ENCODE peak calls at places on chromosomes 3 and 15, in four cellular contexts. One of them, this sample, is unnamed.

GRCh38 chr3:117356296-117356695 is 646.7 kb downstream of the TUSC7 start:
- DNase-seq in GM12878: no peak
- DNase-seq in K562: no peak
- DNase-seq in GM12891: no peak
- DNase-seq in this sample: no peak

GRCh38 chr15:65086680-65087111 is 10.2 kb downstream of the KBTBD13 start:
- DNase-seq in K562: no peak
- DNase-seq in GM12891: no peak
- DNase-seq in GM12878: no peak
- DNase-seq in this sample: no peak

GRCh38 chr3:172339892-172340291 is 108.4 kb downstream of the GHSR start:
- DNase-seq in GM12878: no peak
- DNase-seq in GM12891: no peak
- DNase-seq in K562: no peak
- DNase-seq in this sample: no peak

GRCh38 chr15:68816795-68817303 is 3.8 kb downstream of the ANP32A start:
- DNase-seq in GM12891: no peak
- DNase-seq in GM12878: no peak
- DNase-seq in K562: no peak
- DNase-seq in this sample: no peak

GRCh38 chr3:190305406-190305805 is 16.8 kb downstream of the CLDN1 start:
- DNase-seq in GM12878: no peak
- DNase-seq in GM12891: no peak
- DNase-seq in K562: no peak
- DNase-seq in this sample: no peak

GRCh38 chr15:39156166-39156565 is 424.7 kb upstream of the THBS1 start:
- DNase-seq in GM12891: no peak
- DNase-seq in GM12878: no peak
- DNase-seq in K562: no peak
- DNase-seq in this sample: no peak

GRCh38 chr3:189967254-189967865 is 153.3 kb downstream of the P3H2 start:
- DNase-seq in K562: peak
- DNase-seq in GM12891: peak
- DNase-seq in GM12878: no peak
- DNase-seq in this sample: no peak

GRCh38 chr3:11465744-11466611 is 177.7 kb downstream of the VGLL4 start:
- DNase-seq in GM12891: no peak
- DNase-seq in GM12878: no peak
- DNase-seq in K562: no peak
- DNase-seq in this sample: no peak

GRCh38 chr3:141047168-141047567 is 4.0 kb upstream of the SPSB4 start:
- DNase-seq in K562: no peak
- DNase-seq in GM12891: no peak
- DNase-seq in GM12878: no peak
- DNase-seq in this sample: no peak

GRCh38 chr3:117752984-117753717 is 1043.6 kb downstream of the TUSC7 start:
- DNase-seq in GM12891: no peak
- DNase-seq in GM12878: no peak
- DNase-seq in K562: no peak
- DNase-seq in this sample: no peak

GRCh38 chr3:87120850-87121249 is 106.3 kb upstream of the CHMP2B start:
- DNase-seq in GM12878: no peak
- DNase-seq in K562: no peak
- DNase-seq in GM12891: no peak
- DNase-seq in this sample: no peak

GRCh38 chr15:39312984-39313383 is 267.9 kb upstream of the THBS1 start:
- DNase-seq in GM12878: no peak
- DNase-seq in GM12891: peak
- DNase-seq in K562: no peak
- DNase-seq in this sample: no peak

GRCh38 chr3:126527006-126527405 is 3.1 kb downstream of the CHST13 start:
- DNase-seq in GM12891: no peak
- DNase-seq in K562: no peak
- DNase-seq in GM12878: no peak
- DNase-seq in this sample: no peak

GRCh38 chr3:27127195-27127594 is 242.0 kb downstream of the NEK10 start:
- DNase-seq in K562: no peak
- DNase-seq in GM12878: no peak
- DNase-seq in GM12891: no peak
- DNase-seq in this sample: no peak

GRCh38 chr3:55804170-55805095 is 317.3 kb upstream of the WNT5A start:
- DNase-seq in GM12878: no peak
- DNase-seq in GM12891: no peak
- DNase-seq in K562: no peak
- DNase-seq in this sample: no peak

GRCh38 chr3:11212301-11212613 is 58.0 kb downstream of the HRH1 start:
- DNase-seq in GM12891: no peak
- DNase-seq in K562: no peak
- DNase-seq in GM12878: no peak
- DNase-seq in this sample: no peak

GRCh38 chr15:70853270-70853854 is 595 bp downstream of the LARP6 start:
- DNase-seq in K562: no peak
- DNase-seq in GM12891: peak
- DNase-seq in GM12878: no peak
- DNase-seq in this sample: no peak

GRCh38 chr15:99511529-99511864 is 54.3 kb upstream of the MEF2A start:
- DNase-seq in GM12891: no peak
- DNase-seq in GM12878: no peak
- DNase-seq in K562: no peak
- DNase-seq in this sample: no peak

GRCh38 chr3:63523100-63523499 is 129.4 kb upstream of the SNTN start:
- DNase-seq in K562: no peak
- DNase-seq in GM12891: no peak
- DNase-seq in GM12878: no peak
- DNase-seq in this sample: no peak

GRCh38 chr3:159650751-159651150 is 337.9 kb upstream of the IL12A start:
- DNase-seq in K562: no peak
- DNase-seq in GM12878: no peak
- DNase-seq in GM12891: no peak
- DNase-seq in this sample: no peak

GRCh38 chr15:62020576-62021160 is 39.6 kb downstream of the VPS13C start:
- DNase-seq in K562: no peak
- DNase-seq in GM12891: no peak
- DNase-seq in GM12878: no peak
- DNase-seq in this sample: no peak

GRCh38 chr15:70856884-70857546 is 3.1 kb upstream of the LARP6 start:
- DNase-seq in GM12891: no peak
- DNase-seq in K562: no peak
- DNase-seq in GM12878: no peak
- DNase-seq in this sample: no peak

GRCh38 chr3:57659004-57659672 is 33.7 kb downstream of the DENND6A start:
- DNase-seq in GM12878: no peak
- DNase-seq in K562: no peak
- DNase-seq in GM12891: no peak
- DNase-seq in this sample: no peak

GRCh38 chr15:40108855-40109735 is at the start of gene BMF:
- DNase-seq in GM12878: peak
- DNase-seq in K562: peak
- DNase-seq in GM12891: peak
- DNase-seq in this sample: peak

GRCh38 chr15:62280625-62281024 is 115.5 kb upstream of the C2CD4B start:
- DNase-seq in GM12891: no peak
- DNase-seq in GM12878: no peak
- DNase-seq in K562: no peak
- DNase-seq in this sample: no peak

GRCh38 chr15:39215006-39215405 is 365.9 kb upstream of the THBS1 start:
- DNase-seq in GM12891: no peak
- DNase-seq in GM12878: no peak
- DNase-seq in K562: no peak
- DNase-seq in this sample: no peak

DNA sequence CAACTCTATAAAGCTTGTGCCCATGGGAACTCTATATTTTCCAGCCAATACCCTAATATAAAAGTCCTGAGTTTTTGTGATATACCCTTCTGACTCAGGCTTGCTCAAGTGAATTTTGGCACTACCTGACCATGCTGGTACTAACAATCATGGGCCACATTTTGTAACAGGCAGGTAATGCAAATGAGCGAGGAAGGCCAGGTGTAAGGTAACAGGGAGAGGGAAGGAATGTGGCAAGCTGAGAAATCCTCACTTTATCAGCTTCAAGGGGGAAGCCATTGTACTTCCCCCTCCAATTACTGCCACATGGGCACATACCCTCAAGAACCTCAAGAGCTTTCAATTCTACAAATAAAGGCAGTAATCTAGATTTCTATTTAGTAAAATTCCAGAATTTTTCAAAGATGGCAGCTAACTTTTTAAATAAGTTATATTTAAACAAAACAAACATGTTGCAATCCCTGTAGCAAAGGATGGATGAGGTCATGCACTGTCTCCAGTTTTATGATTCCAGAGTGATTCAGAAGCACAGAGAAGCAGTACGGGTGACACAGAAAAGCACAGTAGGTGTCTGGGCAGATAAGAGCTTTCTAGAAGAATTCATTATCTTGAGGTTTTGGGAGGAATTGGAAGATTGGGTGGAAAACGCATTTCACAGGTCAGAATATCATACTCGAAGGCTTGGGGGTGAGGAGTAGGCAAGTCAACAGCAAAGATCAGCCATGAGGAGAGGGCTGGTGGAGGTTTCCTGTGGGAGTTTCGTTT is 87.6 kb downstream of the FOXP1 start:
- DNase-seq in GM12878: no peak
- DNase-seq in K562: peak
- DNase-seq in GM12891: no peak
- DNase-seq in this sample: no peak
- TF ChIP-seq TAF1 in GM12878: no peak
- TF ChIP-seq TAF1 in K562: no peak
- TF ChIP-seq TAF1 in GM12891: no peak
- TF ChIP-seq TAF1 in this sample: no peak

GRCh38 chr3:169143471-169143870 is 520.0 kb downstream of the MECOM start:
- DNase-seq in GM12878: no peak
- DNase-seq in K562: no peak
- DNase-seq in GM12891: no peak
- DNase-seq in this sample: no peak

GRCh38 chr3:169144271-169144670 is 519.2 kb downstream of the MECOM start:
- DNase-seq in K562: no peak
- DNase-seq in GM12878: no peak
- DNase-seq in GM12891: no peak
- DNase-seq in this sample: no peak

GRCh38 chr3:169145551-169145950 is 518.0 kb downstream of the MECOM start:
- DNase-seq in GM12891: no peak
- DNase-seq in K562: no peak
- DNase-seq in GM12878: no peak
- DNase-seq in this sample: no peak

GRCh38 chr3:169146112-169146665 is 517.3 kb downstream of the MECOM start:
- DNase-seq in K562: peak
- DNase-seq in GM12878: no peak
- DNase-seq in GM12891: no peak
- DNase-seq in this sample: no peak

GRCh38 chr3:169144691-169145090 is 518.8 kb downstream of the MECOM start:
- DNase-seq in GM12878: no peak
- DNase-seq in GM12891: no peak
- DNase-seq in K562: no peak
- DNase-seq in this sample: no peak
- TF ChIP-seq POLR2A in GM12878: no peak
- TF ChIP-seq POLR2A in GM12891: no peak
- TF ChIP-seq POLR2A in K562: no peak
- TF ChIP-seq POLR2A in this sample: no peak

GRCh38 chr15:25061808-25062550 is 107.2 kb downstream of the SNRPN start:
- DNase-seq in GM12891: no peak
- DNase-seq in GM12878: no peak
- DNase-seq in K562: no peak
- DNase-seq in this sample: no peak

GRCh38 chr15:25060996-25061620 is 106.3 kb downstream of the SNRPN start:
- DNase-seq in GM12878: no peak
- DNase-seq in K562: no peak
- DNase-seq in GM12891: no peak
- DNase-seq in this sample: no peak

GRCh38 chr15:25060472-25060803 is 105.7 kb downstream of the SNRPN start:
- DNase-seq in GM12891: no peak
- DNase-seq in K562: no peak
- DNase-seq in GM12878: no peak
- DNase-seq in this sample: no peak

GRCh38 chr15:25058080-25058785 is 103.4 kb downstream of the SNRPN start:
- DNase-seq in K562: no peak
- DNase-seq in GM12891: no peak
- DNase-seq in GM12878: no peak
- DNase-seq in this sample: no peak

GRCh38 chr15:25059698-25060471 is 105.1 kb downstream of the SNRPN start:
- DNase-seq in K562: no peak
- DNase-seq in GM12878: no peak
- DNase-seq in GM12891: no peak
- DNase-seq in this sample: no peak
- TF ChIP-seq POLR2AphosphoS5 in K562: no peak
- TF ChIP-seq POLR2AphosphoS5 in GM12878: no peak
- TF ChIP-seq POLR2AphosphoS5 in GM12891: no peak
- TF ChIP-seq POLR2AphosphoS5 in this sample: no peak

GRCh38 chr3:48215876-48216275 is 7.4 kb upstream of the CAMP start:
- DNase-seq in GM12878: no peak
- DNase-seq in K562: no peak
- DNase-seq in GM12891: no peak
- DNase-seq in this sample: no peak

GRCh38 chr3:48217449-48217848 is 5.8 kb upstream of the CAMP start:
- DNase-seq in K562: no peak
- DNase-seq in GM12891: no peak
- DNase-seq in GM12878: no peak
- DNase-seq in this sample: no peak

GRCh38 chr3:48215019-48215418 is 8.3 kb upstream of the CAMP start:
- DNase-seq in GM12891: no peak
- DNase-seq in GM12878: no peak
- DNase-seq in K562: no peak
- DNase-seq in this sample: no peak

GRCh38 chr3:48214225-48214624 is 9.1 kb upstream of the CAMP start:
- DNase-seq in GM12878: no peak
- DNase-seq in K562: no peak
- DNase-seq in GM12891: no peak
- DNase-seq in this sample: no peak

DNA sequence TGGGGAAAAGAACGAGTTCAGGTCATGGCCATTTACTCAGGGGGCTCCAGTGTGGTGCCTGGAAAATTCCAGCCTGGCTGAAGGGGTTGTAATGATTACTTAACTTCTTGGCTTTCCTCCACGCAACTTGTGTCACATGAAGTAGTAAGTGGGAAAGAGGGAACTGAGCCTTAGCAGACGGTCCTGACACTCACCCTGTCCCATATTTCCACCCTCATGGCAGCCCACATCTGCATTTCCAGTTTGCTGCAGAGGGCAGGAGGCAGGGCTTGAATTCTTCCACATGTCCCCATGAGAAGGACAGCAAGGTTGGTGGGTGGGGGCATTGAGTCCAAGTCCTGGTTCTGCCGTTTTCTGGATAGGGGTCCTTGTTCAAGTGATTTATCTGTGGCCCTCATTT is 7.8 kb upstream of the CAMP start:
- DNase-seq in GM12891: no peak
- DNase-seq in GM12878: no peak
- DNase-seq in K562: no peak
- DNase-seq in this sample: no peak
- TF ChIP-seq TAF1 in GM12891: no peak
- TF ChIP-seq TAF1 in GM12878: no peak
- TF ChIP-seq TAF1 in K562: no peak
- TF ChIP-seq TAF1 in this sample: no peak